ENCODE peak calls at places on chromosomes 7 and 10, in eight cellular contexts. L is adipocyte; R is thoracic aorta; H is GDM1; M is activated T-cell treated with anti-CD3 and anti-CD28 coated beads, Interleukin-2, amount 50 U/mL, for 24 hours; V is H9; W is esophagus squamous epithelium; I is NCI-H1092 treated with DMSO at 0.1 percent for 48 hours. S is an unnamed sample.

GRCh38 chr7:117837841-117838240 is 35.4 kb downstream of the CTTNBP2 start:
- DNase-seq in L (no peak), W (no peak), V (no peak), H (no peak), M (no peak), R (no peak), I (no peak), S (no peak)

GRCh38 chr7:2417981-2418481 is 14.6 kb downstream of the CHST12 start:
- DNase-seq in H (peak; percentile 4), L (peak; percentile 56), V (no peak), M (peak; percentile 67), R (no peak), W (no peak), I (no peak), S (no peak)

GRCh38 chr10:34719746-34720145 is 95.3 kb downstream of the PARD3 start:
- DNase-seq in V (no peak), I (no peak), W (no peak), H (no peak), M (no peak), L (no peak), R (no peak), S (no peak)

GRCh38 chr10:71831646-71832552 is 19.2 kb downstream of the PSAP start:
- DNase-seq in L (peak; percentile 10), V (no peak), M (no peak), R (no peak), H (no peak), W (no peak), I (no peak), S (no peak)

GRCh38 chr10:601356-601963 is 88.0 kb downstream of the DIP2C start:
- DNase-seq in H (no peak), L (no peak), V (no peak), W (no peak), I (no peak), R (no peak), M (no peak), S (no peak)

GRCh38 chr10:97000487-97001182 is 168.5 kb downstream of the LCOR start:
- DNase-seq in R (no peak), W (no peak), V (peak; percentile 65), H (no peak), M (no peak), I (no peak), L (no peak), S (no peak)

GRCh38 chr7:43791-44540 is 148.4 kb upstream of the FAM20C start:
- DNase-seq in L (no peak), R (no peak), V (no peak), M (peak; percentile 13), I (no peak), H (no peak), W (no peak), S (no peak)

GRCh38 chr7:41574377-41574776 is 128.5 kb downstream of the INHBA start:
- DNase-seq in I (no peak), L (peak; percentile 53), R (no peak), W (no peak), M (no peak), V (no peak), H (no peak), S (no peak)

GRCh38 chr10:35739998-35740397 is 97.9 kb upstream of the FZD8 start:
- DNase-seq in M (no peak), R (no peak), H (no peak), L (peak; percentile 24), I (no peak), V (no peak), W (no peak), S (no peak)

GRCh38 chr10:86699541-86699940 is 31.2 kb downstream of the LDB3 start:
- DNase-seq in R (no peak), H (no peak), I (no peak), V (no peak), L (no peak), W (no peak), M (no peak), S (no peak)

GRCh38 chr10:77588886-77589285 is 48.7 kb downstream of the KCNMA1 start:
- DNase-seq in I (no peak), R (no peak), M (no peak), L (no peak), W (no peak), H (no peak), V (no peak), S (no peak)

GRCh38 chr7:80656029-80656428 is 17.6 kb downstream of the CD36 start:
- DNase-seq in I (no peak), H (no peak), L (no peak), M (no peak), R (no peak), V (no peak), W (no peak), S (no peak)

GRCh38 chr10:97538401-97538800 is 34.2 kb upstream of the ANKRD2 start:
- DNase-seq in R (no peak), V (no peak), W (no peak), I (no peak), H (no peak), L (peak; percentile 55), M (no peak), S (no peak)

GRCh38 chr10:127585519-127586023 is 36.5 kb downstream of the NPS start:
- DNase-seq in L (no peak), I (no peak), R (no peak), V (no peak), W (no peak), M (no peak), H (no peak), S (no peak)

GRCh38 chr7:19958309-19958896 is 185.0 kb upstream of the TMEM196 start:
- DNase-seq in W (no peak), V (no peak), L (no peak), R (no peak), I (no peak), H (no peak), M (no peak), S (no peak)

GRCh38 chr7:99106411-99106810 is 37.5 kb downstream of the SMURF1 start:
- DNase-seq in L (no peak), H (no peak), R (no peak), I (no peak), M (no peak), W (no peak), V (no peak), S (no peak)

GRCh38 chr7:4655311-4655710 is 26.8 kb upstream of the FOXK1 start:
- DNase-seq in R (no peak), V (no peak), H (no peak), L (no peak), W (no peak), M (no peak), I (no peak), S (no peak)

GRCh38 chr10:77016278-77016815 is 621.3 kb downstream of the KCNMA1 start:
- DNase-seq in V (no peak), L (no peak), M (no peak), R (no peak), H (no peak), W (no peak), I (no peak), S (no peak)

GRCh38 chr7:130793855-130794618 is 60.0 kb upstream of the KLF14 start:
- DNase-seq in V (no peak), I (no peak), L (peak; percentile 59), H (no peak), M (no peak), W (no peak), R (no peak), S (no peak)

GRCh38 chr10:62812672-62813439 is 3.3 kb downstream of the EGR2 start:
- DNase-seq in R (no peak), M (peak; percentile 41), W (no peak), L (no peak), V (no peak), H (no peak), I (no peak), S (no peak)

GRCh38 chr10:112383325-112383724 is 9.4 kb downstream of the ACSL5 start:
- DNase-seq in V (no peak), L (peak; percentile 19), M (no peak), I (no peak), W (no peak), H (no peak), R (no peak), S (no peak)

GRCh38 chr7:135925205-135925604 is 52.0 kb downstream of the MTPN start:
- DNase-seq in R (no peak), W (no peak), I (no peak), H (no peak), V (no peak), M (no peak), L (no peak), S (no peak)

GRCh38 chr7:155230169-155230593 is 67.5 kb upstream of the INSIG1 start:
- DNase-seq in W (no peak), V (peak; percentile 46), L (peak; percentile 79), R (no peak), H (no peak), I (no peak), M (no peak), S (no peak)

GRCh38 chr10:121662945-121663917 is 65.0 kb upstream of the FGFR2 start:
- DNase-seq in R (no peak), H (no peak), W (no peak), M (no peak), V (peak; percentile 80), L (no peak), I (no peak), S (no peak)

S was measured in SIG-M5.